ENCODE peak calls at places on chromosomes 12 and 14, in ten cellular contexts. Z is LoVo, S is mucosa of gallbladder, X is NCI-H1105 treated with DMSO at 0.1 percent for 48 hours, I is GM18507, E is caudate nucleus, W is T-helper 17 cell, N is fibroblast of lung, A is body of pancreas, D is lower lobe of right lung. Y is an unnamed sample.

GRCh38 chr12:22014783-22015144 is 31.3 kb upstream of the CMAS start:
- DNase-seq in E (no peak), I (no peak), Z (no peak), W (no peak), S (no peak), N (no peak), D (no peak), A (no peak), X (no peak), Y (no peak)

GRCh38 chr12:107309020-107309419 is 215.7 kb upstream of the CRY1 start:
- DNase-seq in I (no peak), S (no peak), X (no peak), Z (no peak), D (no peak), W (no peak), N (no peak), E (no peak), A (no peak), Y (no peak)

GRCh38 chr14:101027966-101028365 is 124.4 kb upstream of the RTL1 start:
- DNase-seq in E (no peak), Z (no peak), X (no peak), A (no peak), S (no peak), I (no peak), N (no peak), D (no peak), W (no peak), Y (no peak)

GRCh38 chr14:60561845-60562746 is 53.1 kb downstream of the SIX6 start:
- DNase-seq in N (peak; percentile 77), Z (peak; percentile 41), W (no peak), X (peak; percentile 71), D (no peak), I (no peak), S (peak; percentile 23), E (no peak), A (peak; percentile 55), Y (peak; percentile 36)

GRCh38 chr14:99541677-99542470 is 60.7 kb downstream of the CCNK start:
- DNase-seq in W (no peak), X (no peak), E (no peak), I (no peak), Z (no peak), D (no peak), A (no peak), N (no peak), S (no peak), Y (peak; percentile 27)

GRCh38 chr12:23098110-23099049 is 473.4 kb downstream of the ETNK1 start:
- DNase-seq in I (no peak), X (peak; percentile 97), N (peak; percentile 51), D (no peak), A (no peak), Z (no peak), W (no peak), E (no peak), S (no peak), Y (no peak)

GRCh38 chr12:65656904-65657351 is 167.4 kb upstream of the HMGA2 start:
- DNase-seq in W (no peak), E (no peak), I (no peak), Z (peak; percentile 84), A (no peak), N (peak; percentile 99), X (no peak), D (no peak), S (no peak), Y (peak; percentile 6)

GRCh38 chr14:96805906-96806305 is 8.7 kb downstream of the VRK1 start:
- DNase-seq in W (no peak), A (no peak), I (no peak), X (peak; percentile 51), D (no peak), S (no peak), Z (no peak), E (no peak), N (no peak), Y (no peak)

GRCh38 chr12:70267550-70267949 is 24.3 kb downstream of the CNOT2 start:
- DNase-seq in N (peak; percentile 47), X (no peak), E (no peak), I (no peak), Z (no peak), A (no peak), W (no peak), D (no peak), S (no peak), Y (no peak)

GRCh38 chr12:118377005-118377890 is 893 bp downstream of the SUDS3 start:
- DNase-seq in X (peak; percentile 22), N (no peak), A (no peak), I (no peak), Z (peak; percentile 30), E (no peak), D (no peak), W (no peak), S (no peak), Y (no peak)

GRCh38 chr14:77271113-77271710 is at the start of gene NGB:
- DNase-seq in N (no peak), W (no peak), E (no peak), Z (no peak), A (no peak), S (no peak), X (no peak), I (no peak), D (no peak), Y (no peak)

GRCh38 chr12:84079621-84080020 is 833.0 kb downstream of the SLC6A15 start:
- DNase-seq in E (no peak), A (no peak), X (no peak), I (no peak), D (no peak), W (no peak), N (peak; percentile 16), S (no peak), Z (no peak), Y (no peak)

GRCh38 chr12:27347779-27348178 is 15.1 kb downstream of the BMAL2 start:
- DNase-seq in Z (no peak), A (no peak), W (no peak), D (no peak), I (no peak), E (no peak), X (no peak), S (no peak), N (no peak), Y (no peak)

GRCh38 chr12:17971850-17972249 is 118.1 kb downstream of the RERGL start:
- DNase-seq in W (no peak), A (no peak), I (no peak), E (no peak), S (no peak), N (peak; percentile 1), D (no peak), Z (no peak), X (no peak), Y (no peak)

GRCh38 chr12:39047539-39048078 is 142.2 kb upstream of the CPNE8 start:
- DNase-seq in S (no peak), X (no peak), I (no peak), E (no peak), Z (no peak), D (no peak), N (no peak), A (no peak), W (no peak), Y (no peak)

GRCh38 chr14:74702293-74702692 is 10.6 kb downstream of the AREL1 start:
- DNase-seq in Z (no peak), N (no peak), E (no peak), X (no peak), S (no peak), W (no peak), A (no peak), I (no peak), D (no peak), Y (no peak)

GRCh38 chr12:124240493-124240892 is 54.4 kb upstream of the RFLNA start:
- DNase-seq in W (no peak), N (no peak), E (no peak), D (no peak), X (no peak), A (no peak), Z (no peak), I (peak; percentile 15), S (no peak), Y (no peak)

GRCh38 chr12:92543359-92543758 is 159.4 kb upstream of the PLEKHG7 start:
- DNase-seq in E (no peak), W (no peak), S (peak; percentile 70), A (peak; percentile 78), Z (peak; percentile 65), X (peak; percentile 57), I (no peak), N (no peak), D (no peak), Y (peak; percentile 43)

GRCh38 chr14:97771340-97772045 is 974.3 kb downstream of the VRK1 start:
- DNase-seq in N (peak; percentile 62), S (no peak), X (no peak), Z (no peak), W (no peak), D (no peak), I (no peak), A (peak; percentile 17), E (no peak), Y (no peak)

GRCh38 chr14:69077841-69078240 is 75.1 kb downstream of the DCAF5 start:
- DNase-seq in A (no peak), E (no peak), I (no peak), Z (no peak), S (no peak), X (no peak), D (no peak), W (no peak), N (peak; percentile 97), Y (peak; percentile 42)

GRCh38 chr14:99546230-99546879 is 57.7 kb downstream of the CCDC85C start:
- DNase-seq in E (no peak), X (no peak), D (no peak), W (no peak), N (no peak), I (no peak), Z (no peak), S (no peak), A (peak; percentile 48), Y (no peak)

GRCh38 chr12:93572712-93573551 is 457 bp downstream of the SOCS2 start:
- DNase-seq in S (no peak), Z (no peak), D (peak; percentile 51), A (peak; percentile 33), E (peak; percentile 30), W (peak; percentile 12), I (no peak), X (no peak), N (peak; percentile 56), Y (no peak)

GRCh38 chr14:99838555-99839193 is 45.5 kb downstream of the EML1 start:
- DNase-seq in X (peak; percentile 39), Z (no peak), N (peak; percentile 57), A (peak; percentile 49), S (no peak), W (no peak), I (no peak), E (no peak), D (peak; percentile 83), Y (peak; percentile 57)

GRCh38 chr14:100871234-100872186 is 32.0 kb downstream of the RTL1 start:
- DNase-seq in X (no peak), D (peak; percentile 16), I (no peak), Z (no peak), E (no peak), W (no peak), A (no peak), S (no peak), N (peak; percentile 65), Y (no peak)

GRCh38 chr12:87001102-87001501 is 744.9 kb upstream of the MGAT4C start:
- DNase-seq in X (no peak), D (no peak), Z (no peak), A (no peak), W (no peak), S (no peak), E (no peak), I (no peak), N (no peak), Y (no peak)

GRCh38 chr12:61823102-61823501 is 437.1 kb upstream of the USP15 start:
- DNase-seq in N (no peak), W (no peak), S (no peak), A (no peak), X (no peak), Z (no peak), D (no peak), I (no peak), E (no peak), Y (no peak)

GRCh38 chr12:47376937-47377336 is 297.2 kb upstream of the AMIGO2 start:
- DNase-seq in W (no peak), N (peak; percentile 36), D (no peak), S (no peak), Z (no peak), I (no peak), E (no peak), A (no peak), X (no peak), Y (no peak)

GRCh38 chr14:33564774-33565630 is 385.9 kb downstream of the EGLN3 start:
- DNase-seq in Z (no peak), D (no peak), E (no peak), N (peak; percentile 94), A (no peak), X (peak; percentile 13), S (no peak), W (no peak), I (no peak), Y (peak; percentile 16)